ENCODE peak calls at places on chromosomes 7 and 10, in eight cellular contexts. Q is left ventricle myocardium inferior, J is adrenal gland, P is astrocyte of the spinal cord, B is foreskin fibroblast, Y is body of pancreas, W is brain microvascular endothelial cell, I is thyroid gland. F is an unnamed sample.

GRCh38 chr7:24727165-24728120 is 29.8 kb downstream of the GSDME start:
- DNase-seq in I (no peak), J (no peak), Q (no peak), B (no peak), P (no peak), Y (no peak), W (no peak), F (no peak)

GRCh38 chr7:52838981-52839411 is 196.4 kb upstream of the POM121L12 start:
- DNase-seq in B (no peak), I (no peak), J (no peak), P (peak), W (no peak), Q (no peak), Y (no peak), F (no peak)

GRCh38 chr7:77368974-77369373 is 47.2 kb downstream of the GSAP start:
- DNase-seq in B (peak), I (no peak), Y (no peak), W (peak), Q (no peak), P (peak), J (no peak), F (no peak)

GRCh38 chr10:28940158-28940888 is 263.0 kb downstream of the BAMBI start:
- DNase-seq in I (no peak), B (no peak), J (no peak), P (no peak), Y (no peak), Q (no peak), W (no peak), F (no peak)

GRCh38 chr10:6114758-6115410 is 26.1 kb downstream of the RBM17 start:
- DNase-seq in Q (no peak), I (no peak), B (peak), P (peak), J (peak), W (peak), Y (peak), F (no peak)

GRCh38 chr7:81846398-81846797 is 76.6 kb upstream of the HGF start:
- DNase-seq in W (peak), P (peak), Q (no peak), Y (peak), B (peak), I (no peak), J (no peak), F (no peak)

GRCh38 chr10:17782921-17783665 is 26.1 kb upstream of the MRC1 start:
- DNase-seq in J (no peak), Y (no peak), Q (no peak), P (peak), W (no peak), I (no peak), B (peak), F (no peak)

GRCh38 chr7:93715234-93715633 is 140.7 kb upstream of the CALCR start:
- DNase-seq in J (peak), Y (peak), P (peak), Q (peak), I (peak), B (peak), W (peak), F (no peak)

GRCh38 chr10:105210546-105210945 is 569.5 kb downstream of the SORCS3 start:
- DNase-seq in J (no peak), Y (no peak), W (no peak), Q (no peak), P (no peak), I (no peak), B (peak), F (no peak)

GRCh38 chr7:74306737-74307469 is 17.7 kb downstream of the CLIP2 start:
- DNase-seq in I (peak), B (peak), W (peak), J (peak), Y (peak), Q (peak), P (peak), F (peak)

GRCh38 chr10:3068201-3068967 is 1.0 kb downstream of the PFKP start:
- DNase-seq in P (peak), Q (peak), J (peak), I (peak), W (peak), B (peak), Y (peak), F (no peak)

GRCh38 chr7:39453743-39454355 is 112.4 kb upstream of the YAE1 start:
- DNase-seq in Y (peak), J (peak), I (peak), Q (no peak), W (peak), B (peak), P (peak), F (no peak)

GRCh38 chr7:1233328-1234048 is 816 bp downstream of the UNCX start:
- DNase-seq in W (no peak), Y (no peak), B (no peak), I (no peak), Q (no peak), J (no peak), P (no peak), F (no peak)

GRCh38 chr10:17010363-17011145 is 119.1 kb downstream of the CUBN start:
- DNase-seq in Y (no peak), I (peak), Q (no peak), J (no peak), B (no peak), P (no peak), W (no peak), F (no peak)

GRCh38 chr7:143417734-143418378 is 9.2 kb upstream of the EPHA1 start:
- DNase-seq in I (no peak), J (no peak), B (peak), P (no peak), W (no peak), Y (no peak), Q (no peak), F (no peak)

GRCh38 chr7:48139461-48139860 is 31.8 kb upstream of the ABCA13 start:
- DNase-seq in Q (no peak), Y (no peak), W (no peak), P (no peak), I (no peak), J (no peak), B (peak), F (no peak)

GRCh38 chr10:61931620-61932332 is 30.3 kb downstream of the ARID5B start:
- DNase-seq in P (no peak), Q (no peak), B (no peak), Y (no peak), I (no peak), J (no peak), W (no peak), F (no peak)

GRCh38 chr7:50450691-50451051 is 521 bp upstream of the FIGNL1 start:
- DNase-seq in Y (peak), I (peak), P (no peak), Q (peak), W (no peak), B (no peak), J (peak), F (no peak)

GRCh38 chr7:42869131-42870020 is 42.5 kb downstream of the C7orf25 start:
- DNase-seq in J (no peak), I (no peak), Q (no peak), Y (no peak), P (no peak), W (peak), B (peak), F (no peak)

GRCh38 chr10:16441106-16441850 is 4.5 kb downstream of the PTER start:
- DNase-seq in W (no peak), B (peak), Y (no peak), Q (no peak), I (no peak), P (no peak), J (no peak), F (no peak)

DNA sequence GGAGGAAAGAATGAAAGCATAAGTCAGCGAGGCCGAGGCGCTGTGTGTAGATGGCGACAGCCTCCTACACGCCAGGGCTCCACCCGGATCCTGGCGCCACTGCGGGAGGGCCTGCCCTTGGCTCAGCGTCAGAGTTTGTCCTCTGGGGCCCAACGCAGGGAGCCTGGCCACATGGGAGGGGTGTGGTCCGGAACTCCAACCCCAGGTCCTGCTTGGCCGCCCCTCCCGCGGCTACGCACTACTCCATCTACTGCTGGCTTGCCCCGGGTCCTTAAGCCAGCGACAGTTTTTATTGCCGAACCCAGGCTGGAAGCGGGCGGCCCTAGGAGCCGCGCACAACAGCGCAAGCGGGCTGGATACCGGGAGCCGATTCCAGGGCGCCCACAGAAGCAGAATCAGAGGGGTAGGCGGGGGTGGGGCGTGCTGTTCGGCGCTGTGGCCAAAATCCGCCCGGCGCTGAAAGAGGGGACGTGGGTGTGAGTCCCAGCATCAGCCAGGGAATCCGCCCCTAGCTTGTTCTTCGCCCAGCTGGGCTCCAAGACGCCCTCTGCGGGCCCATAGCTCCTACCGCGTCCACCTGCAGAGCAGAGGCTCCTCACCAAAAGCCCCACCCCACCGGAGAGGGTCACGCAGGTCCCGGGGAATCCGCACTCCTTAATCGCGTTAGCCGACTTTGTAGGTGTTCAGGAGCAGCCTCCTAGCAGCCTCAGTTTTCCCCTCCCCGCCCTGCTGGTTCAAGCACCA is 4.5 kb downstream of the KAZALD1 start:
- DNase-seq in W (no peak), J (no peak), P (peak), B (peak), Y (peak), I (peak), Q (peak), F (no peak)
- H3K4me3 ChIP-seq in W (peak), J (peak), P (peak), B (peak), Y (peak), I (peak), Q (peak), F (peak)

GRCh38 chr7:27549621-27550020 is 113.1 kb downstream of the HIBADH start:
- DNase-seq in P (no peak), J (no peak), B (no peak), W (no peak), I (no peak), Y (no peak), Q (no peak), F (no peak)
- H3K4me3 ChIP-seq in P (no peak), J (no peak), B (no peak), W (no peak), I (no peak), Y (no peak), Q (no peak), F (no peak)

GRCh38 chr7:30147785-30148184 is 13.0 kb downstream of the MTURN start:
- DNase-seq in I (no peak), W (no peak), Y (no peak), J (no peak), Q (no peak), P (no peak), B (no peak), F (no peak)
- H3K4me3 ChIP-seq in I (no peak), W (no peak), Y (no peak), J (no peak), Q (no peak), P (no peak), B (no peak), F (no peak)

GRCh38 chr7:100492738-100493475 is 9.2 kb downstream of the NYAP1 start:
- DNase-seq in I (no peak), P (no peak), B (no peak), W (no peak), Y (no peak), J (no peak), Q (no peak), F (no peak)
- H3K4me3 ChIP-seq in I (peak), P (no peak), B (no peak), W (peak), Y (no peak), J (peak), Q (peak), F (no peak)